ENCODE peak calls at places on chromosomes 11 and 22, in six cellular contexts. B is SK-N-SH, K is adrenal gland, G is fibroblast of villous mesenchyme, E is colonic mucosa, U is A549. Q is an unnamed sample.

GRCh38 chr11:46345881-46346484 is 1.3 kb upstream of the DGKZ start:
- DNase-seq in B (no peak), K (no peak), G (no peak), E (no peak), U (no peak), Q (no peak)

GRCh38 chr11:10529279-10529678 is 11.7 kb downstream of the RNF141 start:
- DNase-seq in B (no peak), K (no peak), G (peak), E (no peak), U (no peak), Q (no peak)

GRCh38 chr11:128892866-128893565 is 1.9 kb downstream of the KCNJ5 start:
- DNase-seq in B (no peak), K (no peak), G (peak), E (no peak), U (no peak), Q (no peak)

GRCh38 chr11:79663012-79663411 is 222.2 kb upstream of the TENM4 start:
- DNase-seq in B (no peak), K (no peak), G (no peak), E (no peak), U (no peak), Q (no peak)

GRCh38 chr22:43555561-43556515 is 144.0 kb downstream of the MPPED1 start:
- DNase-seq in B (no peak), K (no peak), G (no peak), E (no peak), U (no peak), Q (no peak)

GRCh38 chr11:82854242-82854641 is 46.0 kb downstream of the PRCP start:
- DNase-seq in B (no peak), K (no peak), G (no peak), E (no peak), U (no peak), Q (no peak)

GRCh38 chr11:69088676-69089146 is 40.0 kb downstream of the TPCN2 start:
- DNase-seq in B (peak), K (peak), G (peak), E (peak), U (peak), Q (peak)

GRCh38 chr11:95456704-95457491 is 225.9 kb upstream of the SESN3 start:
- DNase-seq in B (no peak), K (no peak), G (peak), E (no peak), U (no peak), Q (no peak)

GRCh38 chr22:22785316-22786065 is 102.1 kb upstream of the IGLL5 start:
- DNase-seq in B (no peak), K (no peak), G (no peak), E (no peak), U (no peak), Q (no peak)

GRCh38 chr22:35477911-35478582 is 62.6 kb upstream of the RASD2 start:
- DNase-seq in B (peak), K (peak), G (peak), E (peak), U (peak), Q (no peak)

GRCh38 chr11:34405079-34405858 is 33.5 kb upstream of the CAT start:
- DNase-seq in B (no peak), K (peak), G (no peak), E (no peak), U (peak), Q (no peak)
- H3K4me3 ChIP-seq in B (no peak), K (no peak), G (no peak), E (no peak), U (no peak), Q (no peak)

GRCh38 chr11:74492974-74493815 is at the start of gene LIPT2:
- DNase-seq in B (peak), K (peak), G (peak), E (peak), U (peak), Q (peak)
- TF ChIP-seq CTCF in B (no peak), K (no peak), G (no peak), E (no peak), U (no peak), Q (no peak)

DNA sequence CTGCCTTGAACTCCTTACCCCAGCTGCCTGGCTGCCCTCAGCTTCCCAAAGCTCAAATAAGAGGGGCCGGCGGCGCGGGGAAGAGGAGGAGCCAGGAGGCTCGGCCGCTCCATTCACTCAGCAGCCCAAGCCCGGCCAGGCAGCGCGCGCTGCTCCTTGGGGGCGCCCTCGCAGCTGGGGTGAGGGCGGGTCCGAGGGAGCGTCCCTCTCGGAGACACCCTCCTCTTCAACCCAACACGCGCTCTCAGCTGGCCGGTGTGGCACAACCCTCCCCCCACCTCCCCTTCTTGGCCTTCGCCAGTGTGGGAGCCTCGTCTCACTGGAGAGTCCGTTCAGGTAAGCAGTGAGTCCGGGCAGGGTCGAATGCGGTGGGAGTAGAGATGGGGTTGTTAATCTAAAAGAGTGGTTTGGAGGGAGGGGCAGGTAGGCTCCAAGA is at the start of gene WT1:
- DNase-seq in B (peak), K (no peak), G (peak), E (no peak), U (peak), Q (peak)
- H3K4me3 ChIP-seq in B (no peak), K (no peak), G (peak), E (no peak), U (peak), Q (peak)

DNA sequence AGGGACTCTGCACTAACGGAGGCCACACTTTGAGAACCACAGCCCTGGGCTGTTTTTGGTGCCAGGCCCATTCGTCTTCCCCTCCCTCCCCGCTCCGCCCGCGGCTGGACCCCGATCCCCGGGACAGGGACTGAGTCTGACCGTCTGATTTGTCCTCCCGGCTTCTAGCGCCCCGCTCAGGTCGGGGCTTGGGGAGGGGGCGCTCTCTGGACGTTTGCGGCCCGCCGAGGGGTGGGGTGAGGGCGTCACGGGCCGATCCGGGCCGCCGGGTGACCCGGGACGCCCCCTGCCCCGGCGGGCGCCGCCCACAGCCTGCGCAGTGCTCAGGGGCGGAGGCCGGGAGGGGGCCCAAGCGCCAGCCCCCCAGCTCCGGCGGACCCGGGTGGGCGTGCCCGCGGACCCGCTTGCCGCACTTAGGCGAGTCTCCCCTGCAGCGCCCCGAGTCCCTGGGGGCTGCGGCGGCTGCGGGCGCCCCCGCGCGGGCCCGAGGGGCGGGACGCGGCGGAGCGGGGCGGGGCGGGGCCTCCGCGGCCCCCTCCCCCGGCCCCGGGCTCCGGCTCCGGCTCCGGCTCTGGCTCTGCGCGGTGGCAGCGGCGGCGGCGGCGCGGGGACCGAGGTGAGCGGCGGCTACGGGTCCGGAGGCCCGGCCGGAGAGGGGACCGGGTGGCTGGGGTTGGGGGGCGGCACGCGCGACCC is 33.7 kb upstream of the PRR5 start:
- DNase-seq in B (peak), K (peak), G (no peak), E (no peak), U (no peak), Q (peak)
- TF ChIP-seq CTCF in B (peak), K (no peak), G (no peak), E (no peak), U (peak), Q (no peak)

DNA sequence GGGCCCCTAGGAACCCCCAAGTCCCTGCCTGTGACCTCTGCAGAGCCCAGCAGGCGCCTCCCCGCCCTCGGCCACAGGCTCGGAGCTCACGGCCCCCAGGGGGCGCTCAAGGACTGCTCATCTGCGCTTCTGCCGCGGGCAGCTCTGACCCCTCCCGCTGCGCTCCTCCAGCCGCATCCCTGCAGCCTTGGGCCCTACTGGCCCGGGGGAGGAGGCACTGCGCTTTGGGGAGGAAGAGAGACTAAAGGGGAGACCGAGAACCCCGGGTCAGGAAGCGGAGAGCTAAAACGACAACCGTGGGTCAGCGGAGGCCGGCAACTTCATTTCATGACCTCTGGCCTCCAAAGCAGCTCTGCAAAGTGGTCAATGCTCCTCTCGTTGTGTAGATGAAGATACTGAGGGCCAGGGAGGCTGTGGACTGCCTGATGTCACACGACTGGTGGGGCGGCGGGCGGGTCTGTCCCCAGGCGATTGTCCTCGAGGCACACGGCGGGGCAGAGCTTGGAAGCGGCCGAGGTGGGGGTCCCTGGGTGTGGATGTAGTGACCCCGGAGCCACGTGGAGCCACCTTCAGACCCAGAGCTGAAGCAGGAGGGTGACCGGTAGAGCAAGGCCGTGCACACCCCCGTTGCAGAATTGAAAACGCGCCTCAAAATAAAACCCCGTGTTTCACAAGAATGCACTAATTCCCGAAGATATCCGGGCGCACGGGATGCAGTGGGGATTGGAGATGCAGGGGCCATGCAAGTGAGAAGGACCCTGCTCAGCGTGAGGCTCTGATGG is 2.7 kb upstream of the KRTAP5-6 start:
- DNase-seq in B (peak), K (peak), G (peak), E (peak), U (peak), Q (peak)
- H3K4me3 ChIP-seq in B (peak), K (no peak), G (no peak), E (peak), U (peak), Q (peak)

GRCh38 chr11:85095239-85095638 is 531.9 kb downstream of the DLG2 start:
- DNase-seq in B (no peak), K (no peak), G (no peak), E (no peak), U (no peak), Q (no peak)
- TF ChIP-seq CTCF in B (no peak), K (no peak), G (no peak), E (no peak), U (no peak), Q (no peak)

GRCh38 chr11:17277024-17277584 is 565 bp downstream of the NUCB2 start:
- DNase-seq in B (no peak), K (peak), G (peak), E (no peak), U (peak), Q (no peak)
- H3K4me3 ChIP-seq in B (peak), K (peak), G (peak), E (peak), U (peak), Q (peak)

Q was measured in Caco-2.